ENCODE peak calls at places on chromosome 5, in nine cellular contexts. O, L, Q, N, G, M, D, U and A are unnamed samples.

GRCh38 chr5:132785864-132786263 is 8.8 kb upstream of the SEPTIN8 start:
- DNase-seq in O (no peak), L (no peak), Q (no peak), N (no peak), G (no peak), M (no peak), D (no peak), U (no peak), A (no peak)

GRCh38 chr5:4862500-4862899 is 277.6 kb upstream of the ADAMTS16 start:
- DNase-seq in O (peak; percentile 61), L (peak; percentile 52), Q (no peak), N (no peak), G (no peak), M (no peak), D (no peak), U (peak; percentile 24), A (peak; percentile 4)

GRCh38 chr5:1346627-1347440 is 1.9 kb upstream of the CLPTM1L start:
- DNase-seq in O (no peak), L (no peak), Q (no peak), N (no peak), G (no peak), M (no peak), D (peak; percentile 51), U (no peak), A (no peak)

GRCh38 chr5:168753691-168754254 is 174.6 kb upstream of the PANK3 start:
- DNase-seq in O (no peak), L (no peak), Q (no peak), N (no peak), G (no peak), M (no peak), D (no peak), U (no peak), A (no peak)

GRCh38 chr5:110852053-110852452 is 113.2 kb downstream of the SLC25A46 start:
- DNase-seq in O (no peak), L (no peak), Q (no peak), N (peak; percentile 36), G (no peak), M (no peak), D (no peak), U (no peak), A (no peak)

GRCh38 chr5:124301222-124301621 is 445.2 kb downstream of the ZNF608 start:
- DNase-seq in O (no peak), L (no peak), Q (no peak), N (no peak), G (no peak), M (no peak), D (no peak), U (no peak), A (no peak)

GRCh38 chr5:19626218-19626617 is 361.8 kb downstream of the CDH18 start:
- DNase-seq in O (no peak), L (peak; percentile 14), Q (no peak), N (no peak), G (no peak), M (no peak), D (no peak), U (no peak), A (no peak)

GRCh38 chr5:35012796-35013195 is 35.0 kb downstream of the AGXT2 start:
- DNase-seq in O (no peak), L (no peak), Q (no peak), N (no peak), G (no peak), M (no peak), D (no peak), U (peak; percentile 22), A (no peak)

GRCh38 chr5:395156-395920 is 47.6 kb upstream of the EXOC3 start:
- DNase-seq in O (no peak), L (peak; percentile 61), Q (no peak), N (no peak), G (no peak), M (no peak), D (peak; percentile 43), U (no peak), A (no peak)